ENCODE peak calls at places on chromosomes 7 and 10, in eight cellular contexts. U is AG09309, M is PC-3, I is choroid plexus epithelial cell, G is fibroblast of lung, C is GM12865, S is left ventricle myocardium inferior, N is stomach. H is an unnamed sample.

GRCh38 chr7:33287738-33288137 is 158.4 kb downstream of the BBS9 start:
- DNase-seq in N (no peak), S (no peak), C (no peak), U (no peak), G (no peak), I (no peak), M (no peak), H (no peak)

GRCh38 chr7:80858141-80858903 is 60.5 kb downstream of the SEMA3C start:
- DNase-seq in M (peak), G (peak), S (no peak), U (no peak), N (no peak), C (peak), I (peak), H (peak)

GRCh38 chr10:73857446-73857845 is 16.9 kb downstream of the CAMK2G start:
- DNase-seq in G (no peak), U (no peak), S (no peak), M (no peak), I (peak), N (no peak), C (no peak), H (no peak)

GRCh38 chr7:50848203-50848602 is 65.5 kb upstream of the GRB10 start:
- DNase-seq in M (peak), C (no peak), N (no peak), U (no peak), I (no peak), G (no peak), S (no peak), H (no peak)

GRCh38 chr7:29793507-29793906 is 12.8 kb upstream of the WIPF3 start:
- DNase-seq in U (no peak), I (no peak), S (no peak), C (no peak), M (no peak), G (no peak), N (no peak), H (no peak)

GRCh38 chr7:31082017-31082416 is 29.9 kb downstream of the ADCYAP1R1 start:
- DNase-seq in N (no peak), I (no peak), G (no peak), M (no peak), S (peak), C (no peak), U (no peak), H (no peak)

GRCh38 chr10:22228167-22228938 is 10.5 kb upstream of the EBLN1 start:
- DNase-seq in U (no peak), G (no peak), I (no peak), C (no peak), M (no peak), S (no peak), N (no peak), H (no peak)

GRCh38 chr7:137342340-137342739 is 1.2 kb downstream of the PTN start:
- DNase-seq in C (no peak), G (peak), I (peak), N (no peak), M (no peak), S (no peak), U (no peak), H (no peak)

GRCh38 chr7:47885309-47886000 is 62.8 kb downstream of the PKD1L1 start:
- DNase-seq in G (no peak), S (no peak), M (no peak), U (no peak), C (peak), I (no peak), N (no peak), H (peak)

GRCh38 chr7:50317221-50317678 is 12.7 kb downstream of the IKZF1 start:
- DNase-seq in S (no peak), M (no peak), G (no peak), U (no peak), C (peak), N (no peak), I (no peak), H (no peak)

GRCh38 chr10:63416376-63416775 is 49.4 kb downstream of the JMJD1C start:
- DNase-seq in S (no peak), I (peak), G (peak), N (no peak), C (no peak), M (no peak), U (no peak), H (peak)

GRCh38 chr10:113020838-113021237 is 70.8 kb downstream of the TCF7L2 start:
- DNase-seq in N (no peak), U (no peak), C (no peak), I (no peak), G (no peak), S (no peak), M (no peak), H (no peak)

GRCh38 chr7:69739182-69739581 is 140.9 kb downstream of the AUTS2 start:
- DNase-seq in N (no peak), C (peak), M (no peak), G (no peak), U (no peak), I (no peak), S (no peak), H (peak)

GRCh38 chr10:34205452-34205851 is 609.6 kb downstream of the PARD3 start:
- DNase-seq in N (no peak), U (no peak), G (no peak), M (no peak), C (no peak), S (no peak), I (no peak), H (no peak)

GRCh38 chr10:52308251-52309031 is 5.6 kb upstream of the DKK1 start:
- DNase-seq in C (peak), M (peak), G (peak), S (peak), N (peak), U (no peak), I (peak), H (peak)

GRCh38 chr7:105877736-105878135 is 1.3 kb upstream of the ATXN7L1 start:
- DNase-seq in G (peak), S (no peak), I (no peak), C (no peak), M (no peak), N (no peak), U (no peak), H (peak)

GRCh38 chr7:44681645-44682044 is 67.0 kb upstream of the ZMIZ2 start:
- DNase-seq in I (no peak), U (no peak), N (no peak), S (no peak), G (no peak), M (no peak), C (no peak), H (no peak)

GRCh38 chr7:77519672-77520071 is 17.4 kb upstream of the PTPN12 start:
- DNase-seq in N (no peak), G (no peak), M (no peak), U (no peak), I (no peak), C (no peak), S (no peak), H (no peak)

GRCh38 chr10:117569610-117570395 is 27.3 kb downstream of the EMX2 start:
- DNase-seq in N (no peak), C (no peak), G (no peak), S (no peak), I (no peak), M (no peak), U (no peak), H (no peak)

GRCh38 chr7:46390042-46390441 is 469.0 kb upstream of the IGFBP3 start:
- DNase-seq in S (no peak), G (no peak), N (no peak), M (no peak), U (no peak), C (no peak), I (peak), H (no peak)

GRCh38 chr10:21020545-21020944 is 123.4 kb upstream of the NEBL start:
- DNase-seq in G (no peak), N (peak), U (no peak), I (peak), S (no peak), M (peak), C (peak), H (peak)

GRCh38 chr7:539731-540411 is 20.2 kb upstream of the PDGFA start:
- DNase-seq in S (no peak), N (peak), G (peak), M (peak), I (no peak), C (no peak), U (no peak), H (peak)

GRCh38 chr10:31299119-31299518 is 19.9 kb upstream of the ZEB1 start:
- DNase-seq in S (no peak), I (peak), C (peak), N (no peak), M (peak), U (no peak), G (no peak), H (peak)

GRCh38 chr7:100802951-100803350 is 24.4 kb downstream of the EPHB4 start:
- DNase-seq in C (peak), I (no peak), U (no peak), N (no peak), M (no peak), S (no peak), G (no peak), H (no peak)

GRCh38 chr7:154310114-154310513 is 257.9 kb downstream of the DPP6 start:
- DNase-seq in M (no peak), U (no peak), I (no peak), C (no peak), G (no peak), N (no peak), S (no peak), H (no peak)

GRCh38 chr7:73342645-73343044 is 14.7 kb downstream of the FKBP6 start:
- DNase-seq in G (peak), N (peak), C (no peak), I (peak), M (peak), U (no peak), S (no peak), H (peak)

GRCh38 chr10:64658528-64658927 is 1137.3 kb downstream of the REEP3 start:
- DNase-seq in S (no peak), C (no peak), M (peak), I (no peak), U (no peak), G (no peak), N (no peak), H (no peak)

GRCh38 chr10:119316002-119316358 is 108.6 kb downstream of the GRK5 start:
- DNase-seq in S (no peak), I (no peak), M (no peak), N (no peak), U (no peak), G (no peak), C (no peak), H (no peak)

GRCh38 chr10:34722404-34722803 is 92.7 kb downstream of the PARD3 start:
- DNase-seq in I (no peak), S (no peak), N (no peak), C (no peak), U (no peak), M (no peak), G (no peak), H (no peak)

GRCh38 chr7:78095549-78095948 is 297.0 kb downstream of the PHTF2 start:
- DNase-seq in M (no peak), S (no peak), I (peak), G (peak), C (no peak), N (no peak), U (peak), H (peak)

GRCh38 chr10:88008866-88009470 is 145.5 kb downstream of the PTEN start:
- DNase-seq in C (no peak), I (no peak), M (no peak), S (no peak), G (peak), N (no peak), U (no peak), H (no peak)

GRCh38 chr10:119333146-119333792 is 125.9 kb downstream of the GRK5 start:
- DNase-seq in M (peak), S (no peak), C (no peak), I (peak), U (no peak), N (no peak), G (peak), H (peak)

GRCh38 chr7:32536585-32536984 is 41.3 kb downstream of the AVL9 start:
- DNase-seq in G (peak), M (peak), I (peak), S (no peak), N (no peak), C (no peak), U (no peak), H (peak)

GRCh38 chr7:20343954-20344353 is 13.3 kb downstream of the ITGB8 start:
- DNase-seq in I (no peak), M (no peak), U (no peak), G (no peak), C (no peak), N (no peak), S (no peak), H (no peak)

GRCh38 chr10:47023237-47024045 is 112.2 kb downstream of the PTPN20 start:
- DNase-seq in M (no peak), U (no peak), G (no peak), S (no peak), I (no peak), N (peak), C (no peak), H (no peak)

GRCh38 chr10:119675483-119676170 is 24.4 kb downstream of the BAG3 start:
- DNase-seq in G (no peak), U (no peak), M (peak), C (no peak), S (no peak), I (no peak), N (no peak), H (peak)

GRCh38 chr10:10520391-10521385 is 497.0 kb upstream of the CELF2 start:
- DNase-seq in I (no peak), U (no peak), G (no peak), M (no peak), N (no peak), S (no peak), C (peak), H (no peak)

GRCh38 chr10:71635251-71635866 is 84.2 kb downstream of the C10orf105 start:
- DNase-seq in N (no peak), S (no peak), G (no peak), I (no peak), M (no peak), C (no peak), U (no peak), H (no peak)

GRCh38 chr7:148287538-148287937 is 303.0 kb upstream of the C7orf33 start:
- DNase-seq in C (no peak), I (no peak), M (no peak), N (no peak), G (no peak), S (no peak), U (no peak), H (no peak)
- TF ChIP-seq CTCF in C (no peak), I (no peak), M (no peak), N (no peak), G (no peak), S (no peak), U (no peak), H (no peak)

GRCh38 chr10:24858244-24858907 is 94.0 kb downstream of the PRTFDC1 start:
- DNase-seq in N (no peak), M (peak), I (peak), C (no peak), G (peak), S (no peak), U (peak), H (peak)
- H3K4me3 ChIP-seq in N (no peak), M (peak), I (no peak), C (no peak), G (no peak), S (no peak), U (no peak), H (no peak)

GRCh38 chr7:149381245-149381644 is 79.6 kb downstream of the ZNF777 start:
- DNase-seq in U (no peak), G (no peak), N (no peak), I (peak), S (no peak), M (peak), C (no peak), H (no peak)
- TF ChIP-seq CTCF in U (no peak), G (no peak), N (no peak), I (no peak), S (no peak), M (peak), C (no peak), H (no peak)

GRCh38 chr7:112161253-112162160 is 44.7 kb downstream of the DOCK4 start:
- DNase-seq in N (no peak), U (no peak), S (no peak), G (no peak), I (peak), M (no peak), C (no peak), H (no peak)

GRCh38 chr7:112159346-112159745 is 46.9 kb downstream of the DOCK4 start:
- DNase-seq in G (no peak), M (no peak), C (no peak), S (no peak), U (no peak), I (no peak), N (no peak), H (no peak)

GRCh38 chr7:112162161-112163020 is 43.8 kb downstream of the DOCK4 start:
- DNase-seq in N (no peak), U (no peak), I (peak), G (peak), S (peak), C (no peak), M (peak), H (peak)

GRCh38 chr7:112160130-112160770 is 45.9 kb downstream of the DOCK4 start:
- DNase-seq in S (no peak), G (peak), N (no peak), I (peak), U (no peak), C (no peak), M (peak), H (peak)

DNA sequence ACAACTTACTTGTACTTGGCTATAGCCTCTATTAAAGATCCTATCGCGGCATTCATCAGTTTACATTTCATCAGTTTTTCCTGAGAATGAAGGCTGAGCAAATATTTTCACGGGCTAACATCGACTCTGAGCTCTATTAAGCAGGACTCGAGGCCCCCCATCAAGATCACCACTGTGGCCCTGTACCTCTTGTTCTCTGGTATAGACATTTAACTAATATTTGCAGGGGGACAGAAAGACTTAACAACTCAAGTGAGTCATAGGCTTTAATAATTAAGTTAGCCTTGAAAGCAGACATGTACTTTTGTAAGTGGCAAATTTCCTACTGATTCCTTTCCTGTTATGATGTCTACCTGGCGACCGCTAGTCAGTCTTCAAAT is 45.4 kb downstream of the DOCK4 start:
- DNase-seq in M (no peak), C (no peak), U (no peak), G (no peak), I (peak), S (no peak), N (no peak), H (no peak)
- H3K4me3 ChIP-seq in M (no peak), C (no peak), U (no peak), G (no peak), I (no peak), S (no peak), N (no peak), H (no peak)

GRCh38 chr10:79066460-79067240 is 2.1 kb upstream of the ZMIZ1 start:
- DNase-seq in N (no peak), U (no peak), C (no peak), G (peak), S (no peak), I (peak), M (peak), H (peak)
- TF ChIP-seq CTCF in N (no peak), U (peak), C (no peak), G (no peak), S (peak), I (peak), M (peak), H (peak)

DNA sequence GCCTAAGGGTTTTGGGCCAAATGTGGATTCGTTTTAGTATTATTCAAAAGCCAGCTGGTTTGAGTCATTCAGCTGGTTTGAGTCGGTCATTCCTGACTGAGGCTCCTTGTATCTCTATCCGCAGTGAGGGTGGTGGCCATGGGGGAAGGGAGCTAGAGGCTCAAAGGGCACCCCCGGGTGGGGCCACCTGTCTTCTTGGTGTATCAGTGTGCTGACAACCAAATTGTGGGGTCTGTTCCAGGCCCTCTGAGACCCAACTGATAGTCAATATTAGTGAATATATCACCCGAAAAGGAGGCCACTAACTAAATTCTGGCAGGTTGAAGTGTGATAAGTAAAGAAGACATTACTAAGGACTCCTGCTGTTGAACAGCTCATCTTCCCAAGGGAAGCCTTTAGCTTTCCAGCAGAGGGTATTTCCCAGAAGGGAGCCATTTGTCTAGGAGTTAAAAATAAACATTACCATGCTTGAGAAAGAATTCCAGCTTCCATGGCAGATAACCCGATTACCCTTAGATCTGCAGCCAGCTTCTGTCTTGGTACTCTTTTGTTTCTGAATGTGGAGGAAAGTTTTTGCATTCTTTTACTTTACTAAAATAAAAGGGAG is 29.9 kb upstream of the DDX50 start:
- DNase-seq in C (no peak), S (no peak), I (peak), U (no peak), G (peak), M (no peak), N (no peak), H (peak)
- H3K4me3 ChIP-seq in C (no peak), S (no peak), I (no peak), U (no peak), G (no peak), M (no peak), N (no peak), H (no peak)

DNA sequence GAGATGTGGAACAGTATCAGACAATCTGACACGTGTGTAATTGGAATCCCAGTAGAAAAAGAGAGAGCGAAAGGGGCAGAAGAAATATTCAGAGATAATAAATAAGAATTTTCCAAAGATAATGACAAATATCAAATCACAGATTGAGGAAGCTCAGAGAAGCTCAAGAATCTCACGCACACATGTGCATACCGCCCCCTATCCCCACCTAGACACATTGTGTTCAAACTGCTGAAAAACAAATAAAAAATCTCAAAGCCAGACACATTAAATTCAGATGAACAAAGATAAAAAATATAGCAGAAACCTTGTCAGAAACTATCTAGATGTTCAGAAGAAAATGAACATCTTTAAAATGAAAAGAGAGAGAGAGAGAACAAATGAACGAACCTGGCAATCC is 17.2 kb downstream of the SFR1 start:
- DNase-seq in M (peak), S (no peak), U (no peak), N (no peak), G (peak), C (peak), I (peak), H (peak)
- TF ChIP-seq CTCF in M (peak), S (peak), U (peak), N (no peak), G (peak), C (peak), I (peak), H (peak)

GRCh38 chr7:3063016-3063753 is 19.5 kb upstream of the CARD11 start:
- DNase-seq in U (no peak), M (peak), G (no peak), C (peak), S (no peak), N (no peak), I (no peak), H (no peak)
- H3K4me3 ChIP-seq in U (no peak), M (no peak), G (no peak), C (no peak), S (no peak), N (no peak), I (no peak), H (no peak)

H was measured in fibroblast of mammary gland.